ENCODE peak calls at places on chromosomes 1 and 21, in ten cellular contexts. U is IMR-90, I is GM12865, H is OCI-LY7, Y is fibroblast of mammary gland, M is fibroblast of villous mesenchyme, G is coronary artery, F is colonic mucosa, N is esophagus squamous epithelium, L is left ventricle myocardium inferior. T is an unnamed sample.

GRCh38 chr1:42214447-42214871 is 49.9 kb upstream of the GUCA2A start:
- DNase-seq in H (no peak), M (peak), Y (peak), L (no peak), G (no peak), N (no peak), F (peak), U (peak), I (no peak), T (no peak)

GRCh38 chr21:26851109-26851944 is 6.1 kb upstream of the ADAMTS1 start:
- DNase-seq in L (no peak), F (no peak), M (no peak), H (no peak), I (no peak), Y (no peak), G (no peak), N (no peak), U (no peak), T (no peak)

GRCh38 chr1:59329412-59330053 is 32.6 kb downstream of the FGGY start:
- DNase-seq in I (no peak), U (no peak), F (no peak), N (no peak), G (no peak), L (no peak), Y (no peak), H (no peak), M (no peak), T (no peak)

GRCh38 chr1:192879416-192879815 is 70.6 kb downstream of the RGS2 start:
- DNase-seq in Y (peak), I (no peak), L (no peak), H (no peak), F (no peak), G (no peak), M (no peak), U (peak), N (no peak), T (no peak)

GRCh38 chr1:232600430-232601258 is 29.3 kb downstream of the SIPA1L2 start:
- DNase-seq in I (peak), G (no peak), H (peak), U (peak), N (no peak), F (no peak), M (no peak), L (no peak), Y (no peak), T (no peak)

GRCh38 chr1:47686731-47687617 is 249.1 kb downstream of the FOXD2 start:
- DNase-seq in Y (no peak), N (no peak), F (peak), M (no peak), I (no peak), U (no peak), H (no peak), L (no peak), G (peak), T (no peak)

GRCh38 chr1:4728319-4729107 is 74.1 kb downstream of the AJAP1 start:
- DNase-seq in Y (no peak), I (no peak), G (no peak), F (no peak), N (no peak), L (no peak), M (no peak), U (no peak), H (no peak), T (no peak)

GRCh38 chr1:185650602-185651230 is 83.5 kb upstream of the HMCN1 start:
- DNase-seq in N (no peak), H (no peak), M (no peak), I (no peak), F (peak), Y (no peak), L (no peak), U (no peak), G (no peak), T (no peak)

GRCh38 chr1:10966233-10966632 is 46.2 kb upstream of the TARDBP start:
- DNase-seq in F (no peak), N (no peak), L (no peak), I (peak), G (no peak), M (no peak), Y (no peak), H (peak), U (no peak), T (no peak)

GRCh38 chr21:42414928-42415769 is 11.4 kb downstream of the UBASH3A start:
- DNase-seq in Y (peak), I (peak), M (peak), F (no peak), H (no peak), U (peak), L (no peak), N (no peak), G (no peak), T (peak)

GRCh38 chr1:2560299-2561073 is 4.3 kb downstream of the TNFRSF14 start:
- DNase-seq in I (no peak), G (no peak), Y (no peak), H (no peak), F (no peak), U (no peak), M (no peak), N (no peak), L (no peak), T (no peak)
- H3K4me3 ChIP-seq in I (no peak), G (no peak), Y (no peak), H (no peak), F (no peak), U (no peak), M (no peak), N (no peak), L (no peak), T (no peak)

DNA sequence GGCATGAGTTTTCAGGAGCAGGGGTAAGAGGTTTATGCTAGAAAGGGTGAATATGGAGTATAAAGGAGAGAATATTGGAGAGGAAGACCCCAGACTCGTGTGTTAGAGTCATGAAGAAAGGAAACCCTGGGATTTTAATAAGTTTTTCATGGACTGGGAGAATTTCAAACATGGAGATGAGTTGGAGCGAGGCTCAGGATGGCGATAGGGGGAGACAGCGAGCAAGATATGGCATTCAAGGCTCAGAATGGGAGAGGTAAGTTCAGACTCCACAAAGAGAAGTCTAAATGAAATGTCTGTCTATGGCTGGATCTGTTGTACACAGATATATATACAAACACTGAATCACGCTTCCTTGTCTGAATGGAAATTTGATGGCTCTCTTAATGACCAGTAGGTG is 92.5 kb downstream of the LRRC40 start:
- DNase-seq in F (no peak), N (no peak), M (no peak), Y (no peak), U (no peak), I (no peak), G (no peak), H (no peak), L (no peak), T (no peak)
- TF ChIP-seq CTCF in F (no peak), N (no peak), M (peak), Y (peak), U (no peak), I (no peak), G (no peak), H (peak), L (no peak), T (peak)

DNA sequence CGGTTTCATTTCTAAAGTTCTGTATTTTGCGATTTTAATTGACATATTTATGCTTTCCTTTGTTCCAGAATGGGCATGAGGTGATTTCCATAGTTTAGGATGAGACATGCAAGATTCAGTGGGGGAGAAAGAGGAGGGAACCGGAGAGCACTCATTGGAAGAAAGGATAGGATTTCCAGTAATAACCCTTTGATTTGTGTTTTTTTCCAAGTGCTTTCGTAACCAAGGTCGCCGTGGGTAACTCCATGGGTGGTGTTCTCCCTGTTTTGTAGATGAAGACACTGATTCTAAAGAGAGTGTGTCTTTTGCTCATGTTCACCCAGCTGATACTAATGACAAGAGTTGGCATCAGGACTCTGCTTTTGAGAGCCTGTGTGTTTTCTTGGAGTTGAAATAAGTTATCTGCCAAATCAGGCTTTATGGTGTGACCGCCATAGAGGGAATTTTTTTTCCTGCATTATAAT is 170.1 kb downstream of the DHRS3 start:
- DNase-seq in L (no peak), U (peak), F (no peak), I (no peak), H (no peak), G (no peak), N (no peak), M (peak), Y (peak), T (no peak)
- H3K4me3 ChIP-seq in L (no peak), U (no peak), F (no peak), I (no peak), H (no peak), G (no peak), N (no peak), M (no peak), Y (no peak), T (no peak)

DNA sequence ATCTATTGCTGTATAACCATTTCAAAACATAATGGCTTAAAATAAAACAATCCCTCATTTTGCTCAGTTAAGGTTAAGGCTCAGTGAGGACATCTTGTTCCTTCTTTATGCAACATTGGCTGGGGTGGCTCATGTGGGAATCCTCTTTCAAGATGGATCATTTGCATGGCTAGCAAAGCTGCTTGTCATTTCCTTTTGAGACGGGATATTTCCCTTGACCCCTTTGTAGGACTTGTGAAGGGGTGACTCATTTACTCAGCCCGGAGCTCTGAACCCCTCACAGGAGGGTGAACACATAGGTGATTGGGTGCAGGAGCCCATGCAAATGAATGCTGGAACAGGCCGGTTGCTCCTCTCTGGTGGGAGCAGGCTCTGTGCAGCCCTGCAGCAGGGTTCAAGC is 15.9 kb upstream of the C8A start:
- DNase-seq in Y (peak), L (no peak), U (peak), G (no peak), M (peak), N (no peak), F (no peak), I (no peak), H (no peak), T (no peak)
- TF ChIP-seq CTCF in Y (no peak), L (no peak), U (no peak), G (no peak), M (no peak), N (no peak), F (no peak), I (no peak), H (no peak), T (no peak)

GRCh38 chr1:76868916-76869315 is 1.6 kb downstream of the ST6GALNAC5 start:
- DNase-seq in H (no peak), Y (no peak), L (no peak), F (no peak), N (no peak), M (no peak), G (no peak), I (no peak), U (no peak), T (no peak)
- H3K4me3 ChIP-seq in H (no peak), Y (no peak), L (peak), F (peak), N (peak), M (peak), G (peak), I (no peak), U (no peak), T (no peak)